ENCODE peak calls at places on chromosomes 5 and 9, in five cellular contexts. One of them, this sample, is unnamed.

GRCh38 chr5:123344819-123345426 is 78.3 kb downstream of the CEP120 start:
- DNase-seq in tibial nerve: no peak
- DNase-seq in ovary: peak
- DNase-seq in K562: peak
- DNase-seq in A549: peak
- DNase-seq in this sample: no peak

GRCh38 chr5:31809037-31809910 is 170.3 kb downstream of the PDZD2 start:
- DNase-seq in tibial nerve: peak
- DNase-seq in ovary: peak
- DNase-seq in K562: peak
- DNase-seq in A549: peak
- DNase-seq in this sample: peak

GRCh38 chr5:160047362-160047761 is 38.4 kb downstream of the TTC1 start:
- DNase-seq in tibial nerve: no peak
- DNase-seq in ovary: no peak
- DNase-seq in K562: no peak
- DNase-seq in A549: no peak
- DNase-seq in this sample: no peak

GRCh38 chr5:132065351-132065937 is 5.0 kb downstream of the IL3 start:
- DNase-seq in tibial nerve: no peak
- DNase-seq in ovary: no peak
- DNase-seq in K562: peak
- DNase-seq in A549: peak
- DNase-seq in this sample: peak

GRCh38 chr5:170467000-170467707 is 36.7 kb upstream of the KCNIP1 start:
- DNase-seq in tibial nerve: no peak
- DNase-seq in ovary: no peak
- DNase-seq in K562: no peak
- DNase-seq in A549: peak
- DNase-seq in this sample: no peak

GRCh38 chr5:39902626-39903025 is 477.8 kb upstream of the DAB2 start:
- DNase-seq in tibial nerve: no peak
- DNase-seq in ovary: no peak
- DNase-seq in K562: no peak
- DNase-seq in A549: no peak
- DNase-seq in this sample: no peak

GRCh38 chr5:168097852-168098251 is 193.6 kb upstream of the WWC1 start:
- DNase-seq in tibial nerve: no peak
- DNase-seq in ovary: no peak
- DNase-seq in K562: no peak
- DNase-seq in A549: no peak
- DNase-seq in this sample: no peak

GRCh38 chr5:35183243-35183955 is 46.9 kb downstream of the PRLR start:
- DNase-seq in tibial nerve: peak
- DNase-seq in ovary: peak
- DNase-seq in K562: peak
- DNase-seq in A549: peak
- DNase-seq in this sample: peak

GRCh38 chr5:123155511-123155923 is 66.5 kb downstream of the PRDM6 start:
- DNase-seq in tibial nerve: no peak
- DNase-seq in ovary: no peak
- DNase-seq in K562: no peak
- DNase-seq in A549: no peak
- DNase-seq in this sample: no peak

GRCh38 chr9:13904746-13905145 is 409.2 kb downstream of the NFIB start:
- DNase-seq in tibial nerve: no peak
- DNase-seq in ovary: no peak
- DNase-seq in K562: no peak
- DNase-seq in A549: no peak
- DNase-seq in this sample: no peak

GRCh38 chr5:180609386-180609785 is 18.1 kb upstream of the SCGB3A1 start:
- DNase-seq in tibial nerve: no peak
- DNase-seq in ovary: no peak
- DNase-seq in K562: no peak
- DNase-seq in A549: no peak
- DNase-seq in this sample: no peak

GRCh38 chr5:113038714-113039113 is 62.1 kb downstream of the DCP2 start:
- DNase-seq in tibial nerve: no peak
- DNase-seq in ovary: no peak
- DNase-seq in K562: no peak
- DNase-seq in A549: no peak
- DNase-seq in this sample: peak

GRCh38 chr9:135906291-135907005 is 898 bp downstream of the CAMSAP1 start:
- DNase-seq in tibial nerve: no peak
- DNase-seq in ovary: peak
- DNase-seq in K562: no peak
- DNase-seq in A549: peak
- DNase-seq in this sample: peak

GRCh38 chr9:72278959-72279358 is 86.0 kb downstream of the ZFAND5 start:
- DNase-seq in tibial nerve: no peak
- DNase-seq in ovary: no peak
- DNase-seq in K562: no peak
- DNase-seq in A549: no peak
- DNase-seq in this sample: no peak

GRCh38 chr5:67360047-67360446 is 163.4 kb upstream of the CD180 start:
- DNase-seq in tibial nerve: no peak
- DNase-seq in ovary: no peak
- DNase-seq in K562: no peak
- DNase-seq in A549: no peak
- DNase-seq in this sample: no peak

GRCh38 chr5:159415301-159415937 is 85.1 kb upstream of the IL12B start:
- DNase-seq in tibial nerve: no peak
- DNase-seq in ovary: no peak
- DNase-seq in K562: no peak
- DNase-seq in A549: no peak
- DNase-seq in this sample: no peak

GRCh38 chr5:138504799-138505198 is 38.2 kb downstream of the ETF1 start:
- DNase-seq in tibial nerve: no peak
- DNase-seq in ovary: no peak
- DNase-seq in K562: no peak
- DNase-seq in A549: no peak
- DNase-seq in this sample: no peak

GRCh38 chr5:1112596-1113331 is 901 bp upstream of the SLC12A7 start:
- DNase-seq in tibial nerve: no peak
- DNase-seq in ovary: no peak
- DNase-seq in K562: no peak
- DNase-seq in A549: no peak
- DNase-seq in this sample: no peak

GRCh38 chr9:14031015-14031414 is 282.9 kb downstream of the NFIB start:
- DNase-seq in tibial nerve: no peak
- DNase-seq in ovary: peak
- DNase-seq in K562: no peak
- DNase-seq in A549: no peak
- DNase-seq in this sample: no peak

GRCh38 chr5:112411903-112412302 is 7.2 kb downstream of the EPB41L4A start:
- DNase-seq in tibial nerve: no peak
- DNase-seq in ovary: no peak
- DNase-seq in K562: no peak
- DNase-seq in A549: no peak
- DNase-seq in this sample: no peak

GRCh38 chr9:72337286-72337685 is 27.7 kb downstream of the ZFAND5 start:
- DNase-seq in tibial nerve: no peak
- DNase-seq in ovary: no peak
- DNase-seq in K562: no peak
- DNase-seq in A549: no peak
- DNase-seq in this sample: no peak

GRCh38 chr5:83401122-83401620 is 70.4 kb upstream of the VCAN start:
- DNase-seq in tibial nerve: no peak
- DNase-seq in ovary: no peak
- DNase-seq in K562: no peak
- DNase-seq in A549: no peak
- DNase-seq in this sample: no peak

GRCh38 chr5:139284295-139284694 is 9.2 kb upstream of the MATR3 start:
- DNase-seq in tibial nerve: no peak
- DNase-seq in ovary: no peak
- DNase-seq in K562: no peak
- DNase-seq in A549: no peak
- DNase-seq in this sample: no peak

DNA sequence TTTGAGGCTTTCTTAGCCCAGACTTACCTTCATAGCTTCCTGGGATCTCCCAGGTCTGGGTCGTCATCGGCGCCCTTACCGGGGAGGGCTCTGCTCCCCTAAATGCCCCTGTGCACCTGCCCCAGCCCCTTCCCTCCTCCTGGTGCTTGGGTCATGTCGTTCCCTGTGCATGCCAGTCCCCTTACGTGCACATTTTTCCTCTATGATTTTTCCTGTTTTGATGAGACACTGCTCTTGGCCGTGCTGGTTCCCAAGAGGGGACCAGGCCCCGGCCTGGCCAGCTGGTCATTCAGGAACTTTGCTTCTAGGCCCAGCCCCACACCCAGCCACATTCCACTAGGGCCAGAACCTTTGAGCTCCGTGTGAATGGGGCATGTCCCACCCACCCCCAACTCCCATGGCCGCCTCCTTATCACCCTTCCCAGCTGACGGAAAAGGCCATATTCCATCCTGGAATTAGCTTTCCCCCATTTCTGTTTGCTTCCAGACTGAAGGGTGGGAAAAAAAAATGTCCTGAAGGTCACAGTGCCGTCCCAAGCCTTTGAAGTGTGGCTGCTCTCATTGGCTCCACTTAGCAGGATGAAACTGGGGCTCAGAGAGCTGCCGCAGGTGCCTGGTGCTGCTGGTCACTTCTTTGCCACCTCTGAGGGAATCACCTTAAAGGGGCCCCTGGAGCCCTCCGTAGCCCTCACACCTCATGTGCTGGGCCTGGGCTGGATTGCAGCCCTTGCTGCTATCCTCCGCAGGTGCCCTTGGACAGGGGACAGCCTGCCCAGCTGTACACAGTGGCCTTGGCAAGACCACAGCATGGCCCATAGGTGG is 25.1 kb downstream of the ERGIC1 start:
- DNase-seq in tibial nerve: peak
- DNase-seq in ovary: peak
- DNase-seq in K562: no peak
- DNase-seq in A549: peak
- DNase-seq in this sample: no peak
- TF ChIP-seq EP300 in tibial nerve: peak
- TF ChIP-seq EP300 in ovary: no peak
- TF ChIP-seq EP300 in K562: no peak
- TF ChIP-seq EP300 in A549: no peak
- TF ChIP-seq EP300 in this sample: no peak

DNA sequence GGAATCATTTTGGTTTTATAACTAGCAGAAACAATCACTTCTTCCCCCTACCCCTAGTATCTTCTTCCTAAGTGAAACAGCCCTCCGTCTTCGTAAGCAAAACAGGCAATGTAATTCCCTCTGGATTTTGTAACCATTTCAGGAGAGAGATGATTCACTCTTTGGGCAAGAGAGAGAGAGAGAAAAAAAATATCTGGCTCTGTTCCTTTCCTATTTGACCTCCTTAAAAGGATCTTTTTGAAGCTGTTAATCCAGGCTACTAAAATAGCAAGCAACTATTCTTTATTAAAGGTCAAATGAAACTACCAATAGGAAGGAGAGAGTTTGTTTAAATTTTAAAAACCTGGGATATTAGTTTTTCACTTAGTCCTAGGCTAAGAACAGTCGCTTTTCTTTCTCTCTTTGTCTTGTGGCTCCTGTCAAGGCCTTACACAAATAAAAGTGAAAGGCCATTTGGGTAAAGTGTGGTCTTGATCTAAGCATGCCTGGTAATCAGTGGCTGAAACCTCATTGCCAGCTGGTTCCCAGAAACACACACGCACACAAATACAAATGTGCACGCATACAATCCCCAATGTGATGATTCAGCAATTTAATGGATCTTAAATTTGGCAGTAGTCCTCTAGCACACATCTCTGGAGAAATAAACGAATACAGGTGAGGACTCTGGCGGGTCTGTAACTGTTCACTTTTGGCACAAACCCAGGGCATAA is 70.2 kb downstream of the PRUNE2 start:
- DNase-seq in tibial nerve: no peak
- DNase-seq in ovary: no peak
- DNase-seq in K562: no peak
- DNase-seq in A549: peak
- DNase-seq in this sample: no peak
- TF ChIP-seq EP300 in tibial nerve: peak
- TF ChIP-seq EP300 in ovary: no peak
- TF ChIP-seq EP300 in K562: no peak
- TF ChIP-seq EP300 in A549: no peak
- TF ChIP-seq EP300 in this sample: no peak

GRCh38 chr5:17455937-17456336 is 42.1 kb upstream of the TAF11L2 start:
- DNase-seq in tibial nerve: no peak
- DNase-seq in ovary: no peak
- DNase-seq in K562: no peak
- DNase-seq in A549: no peak
- DNase-seq in this sample: no peak
- TF ChIP-seq EP300 in tibial nerve: no peak
- TF ChIP-seq EP300 in ovary: no peak
- TF ChIP-seq EP300 in K562: no peak
- TF ChIP-seq EP300 in A549: no peak
- TF ChIP-seq EP300 in this sample: no peak

DNA sequence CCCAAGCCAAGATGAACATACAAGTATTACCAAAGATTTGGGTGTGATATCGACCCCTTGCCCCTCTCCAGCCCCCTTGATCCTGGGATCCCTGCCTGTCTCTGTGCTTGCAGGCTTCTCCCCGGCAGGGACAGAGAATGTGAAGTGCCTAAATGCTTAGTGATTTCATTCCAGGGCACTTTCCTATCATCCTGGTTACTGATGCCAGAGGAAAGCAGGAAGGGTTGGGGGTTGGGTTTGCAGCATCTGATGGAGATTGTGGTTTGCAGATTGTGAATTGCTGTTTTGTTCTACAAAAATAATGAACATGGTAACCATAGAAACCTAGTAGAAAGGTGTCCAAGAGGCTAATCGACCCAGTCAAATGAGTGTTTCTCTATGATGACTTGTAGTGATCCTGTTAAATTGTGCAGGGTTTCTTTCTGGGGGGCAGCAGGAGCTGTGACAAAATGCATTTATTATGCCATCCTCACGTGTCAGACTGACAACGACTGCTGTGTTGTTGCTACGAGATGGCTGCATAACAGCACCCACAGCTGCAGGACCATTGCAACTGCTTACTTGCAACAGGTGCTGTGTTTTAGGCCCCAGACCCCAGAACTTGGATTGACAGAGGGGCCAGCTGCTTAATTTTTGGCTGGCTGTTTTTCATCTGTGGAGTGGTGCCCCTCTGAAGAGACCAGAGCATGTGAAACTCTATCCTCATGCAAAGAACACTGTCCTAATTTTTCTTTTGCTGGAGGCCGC is 397.7 kb downstream of the GADD45G start:
- DNase-seq in tibial nerve: no peak
- DNase-seq in ovary: no peak
- DNase-seq in K562: no peak
- DNase-seq in A549: no peak
- DNase-seq in this sample: no peak
- TF ChIP-seq EP300 in tibial nerve: no peak
- TF ChIP-seq EP300 in ovary: no peak
- TF ChIP-seq EP300 in K562: no peak
- TF ChIP-seq EP300 in A549: no peak
- TF ChIP-seq EP300 in this sample: no peak